ENCODE peak calls at places on chromosome 19, in seven cellular contexts. One of them, this sample, is unnamed.

GRCh38 chr19:41691268-41691970 is 3.3 kb upstream of the CEACAM7 start:
- DNase-seq in neural progenitor cell: no peak
- DNase-seq in effector memory CD4-positive, alpha-beta T cell: no peak
- DNase-seq in CD4-positive, alpha-beta memory T cell: no peak
- DNase-seq in tibial nerve: no peak
- DNase-seq in Caco-2: no peak
- DNase-seq in breast epithelium: no peak
- DNase-seq in this sample: peak; percentile 60

GRCh38 chr19:7831452-7831851 is 1.4 kb downstream of the EVI5L start:
- DNase-seq in neural progenitor cell: peak; percentile 79
- DNase-seq in effector memory CD4-positive, alpha-beta T cell: no peak
- DNase-seq in CD4-positive, alpha-beta memory T cell: no peak
- DNase-seq in tibial nerve: no peak
- DNase-seq in Caco-2: no peak
- DNase-seq in breast epithelium: no peak
- DNase-seq in this sample: peak; percentile 70

GRCh38 chr19:40702337-40703012 is 12.0 kb upstream of the NUMBL start:
- DNase-seq in neural progenitor cell: peak; percentile 70
- DNase-seq in effector memory CD4-positive, alpha-beta T cell: no peak
- DNase-seq in CD4-positive, alpha-beta memory T cell: no peak
- DNase-seq in tibial nerve: no peak
- DNase-seq in Caco-2: no peak
- DNase-seq in breast epithelium: no peak
- DNase-seq in this sample: peak; percentile 48

GRCh38 chr19:46932346-46932745 is 71.5 kb downstream of the ARHGAP35 start:
- DNase-seq in neural progenitor cell: no peak
- DNase-seq in effector memory CD4-positive, alpha-beta T cell: no peak
- DNase-seq in CD4-positive, alpha-beta memory T cell: no peak
- DNase-seq in tibial nerve: no peak
- DNase-seq in Caco-2: peak; percentile 17
- DNase-seq in breast epithelium: no peak
- DNase-seq in this sample: no peak

GRCh38 chr19:47428177-47428894 is 9.0 kb upstream of the MEIS3 start:
- DNase-seq in neural progenitor cell: peak; percentile 100
- DNase-seq in effector memory CD4-positive, alpha-beta T cell: peak; percentile 78
- DNase-seq in CD4-positive, alpha-beta memory T cell: peak; percentile 96
- DNase-seq in tibial nerve: peak; percentile 52
- DNase-seq in Caco-2: peak; percentile 98
- DNase-seq in breast epithelium: peak; percentile 93
- DNase-seq in this sample: peak; percentile 99

GRCh38 chr19:39696418-39696817 is 7.9 kb upstream of the LGALS14 start:
- DNase-seq in neural progenitor cell: no peak
- DNase-seq in effector memory CD4-positive, alpha-beta T cell: no peak
- DNase-seq in CD4-positive, alpha-beta memory T cell: no peak
- DNase-seq in tibial nerve: no peak
- DNase-seq in Caco-2: no peak
- DNase-seq in breast epithelium: no peak
- DNase-seq in this sample: no peak

GRCh38 chr19:13665125-13665903 is 99.0 kb upstream of the MRI1 start:
- DNase-seq in neural progenitor cell: no peak
- DNase-seq in effector memory CD4-positive, alpha-beta T cell: no peak
- DNase-seq in CD4-positive, alpha-beta memory T cell: no peak
- DNase-seq in tibial nerve: no peak
- DNase-seq in Caco-2: no peak
- DNase-seq in breast epithelium: no peak
- DNase-seq in this sample: no peak

GRCh38 chr19:23070353-23070781 is 46.5 kb upstream of the ZNF730 start:
- DNase-seq in neural progenitor cell: no peak
- DNase-seq in effector memory CD4-positive, alpha-beta T cell: no peak
- DNase-seq in CD4-positive, alpha-beta memory T cell: no peak
- DNase-seq in tibial nerve: no peak
- DNase-seq in Caco-2: no peak
- DNase-seq in breast epithelium: peak; percentile 28
- DNase-seq in this sample: peak; percentile 10

GRCh38 chr19:36060430-36060829 is 5.7 kb downstream of the WDR62 start:
- DNase-seq in neural progenitor cell: peak; percentile 43
- DNase-seq in effector memory CD4-positive, alpha-beta T cell: no peak
- DNase-seq in CD4-positive, alpha-beta memory T cell: no peak
- DNase-seq in tibial nerve: no peak
- DNase-seq in Caco-2: no peak
- DNase-seq in breast epithelium: no peak
- DNase-seq in this sample: no peak

GRCh38 chr19:7962644-7963268 is 19.3 kb upstream of the TIMM44 start:
- DNase-seq in neural progenitor cell: no peak
- DNase-seq in effector memory CD4-positive, alpha-beta T cell: no peak
- DNase-seq in CD4-positive, alpha-beta memory T cell: no peak
- DNase-seq in tibial nerve: no peak
- DNase-seq in Caco-2: no peak
- DNase-seq in breast epithelium: no peak
- DNase-seq in this sample: no peak

GRCh38 chr19:28966737-28967401 is 246.1 kb downstream of the UQCRFS1 start:
- DNase-seq in neural progenitor cell: peak; percentile 37
- DNase-seq in effector memory CD4-positive, alpha-beta T cell: no peak
- DNase-seq in CD4-positive, alpha-beta memory T cell: no peak
- DNase-seq in tibial nerve: no peak
- DNase-seq in Caco-2: no peak
- DNase-seq in breast epithelium: no peak
- DNase-seq in this sample: no peak

GRCh38 chr19:41771410-41771809 is 16.1 kb downstream of the CEACAM6 start:
- DNase-seq in neural progenitor cell: no peak
- DNase-seq in effector memory CD4-positive, alpha-beta T cell: no peak
- DNase-seq in CD4-positive, alpha-beta memory T cell: no peak
- DNase-seq in tibial nerve: no peak
- DNase-seq in Caco-2: no peak
- DNase-seq in breast epithelium: no peak
- DNase-seq in this sample: no peak

GRCh38 chr19:294819-295686 is 3.9 kb upstream of the PLPP2 start:
- DNase-seq in neural progenitor cell: peak; percentile 80
- DNase-seq in effector memory CD4-positive, alpha-beta T cell: no peak
- DNase-seq in CD4-positive, alpha-beta memory T cell: no peak
- DNase-seq in tibial nerve: no peak
- DNase-seq in Caco-2: no peak
- DNase-seq in breast epithelium: no peak
- DNase-seq in this sample: peak; percentile 47

GRCh38 chr19:3968556-3969434 is 2.1 kb downstream of the DAPK3 start:
- DNase-seq in neural progenitor cell: peak; percentile 96
- DNase-seq in effector memory CD4-positive, alpha-beta T cell: no peak
- DNase-seq in CD4-positive, alpha-beta memory T cell: no peak
- DNase-seq in tibial nerve: peak; percentile 79
- DNase-seq in Caco-2: peak; percentile 95
- DNase-seq in breast epithelium: peak; percentile 97
- DNase-seq in this sample: peak; percentile 90

GRCh38 chr19:34588846-34589245 is 88.1 kb downstream of the SCGB2B2 start:
- DNase-seq in neural progenitor cell: no peak
- DNase-seq in effector memory CD4-positive, alpha-beta T cell: no peak
- DNase-seq in CD4-positive, alpha-beta memory T cell: no peak
- DNase-seq in tibial nerve: no peak
- DNase-seq in Caco-2: no peak
- DNase-seq in breast epithelium: no peak
- DNase-seq in this sample: no peak

GRCh38 chr19:40633207-40633606 is 32.0 kb downstream of the LTBP4 start:
- DNase-seq in neural progenitor cell: no peak
- DNase-seq in effector memory CD4-positive, alpha-beta T cell: no peak
- DNase-seq in CD4-positive, alpha-beta memory T cell: no peak
- DNase-seq in tibial nerve: no peak
- DNase-seq in Caco-2: no peak
- DNase-seq in breast epithelium: no peak
- DNase-seq in this sample: no peak

GRCh38 chr19:12648088-12648487 is 18.5 kb downstream of the MAN2B1 start:
- DNase-seq in neural progenitor cell: no peak
- DNase-seq in effector memory CD4-positive, alpha-beta T cell: no peak
- DNase-seq in CD4-positive, alpha-beta memory T cell: no peak
- DNase-seq in tibial nerve: no peak
- DNase-seq in Caco-2: no peak
- DNase-seq in breast epithelium: no peak
- DNase-seq in this sample: no peak

GRCh38 chr19:3556978-3557460 is 367 bp downstream of the MFSD12 start:
- DNase-seq in neural progenitor cell: peak; percentile 67
- DNase-seq in effector memory CD4-positive, alpha-beta T cell: peak; percentile 60
- DNase-seq in CD4-positive, alpha-beta memory T cell: peak; percentile 85
- DNase-seq in tibial nerve: no peak
- DNase-seq in Caco-2: no peak
- DNase-seq in breast epithelium: no peak
- DNase-seq in this sample: peak; percentile 58

GRCh38 chr19:38263696-38264485 is 482 bp upstream of the SPINT2 start:
- DNase-seq in neural progenitor cell: no peak
- DNase-seq in effector memory CD4-positive, alpha-beta T cell: no peak
- DNase-seq in CD4-positive, alpha-beta memory T cell: peak; percentile 76
- DNase-seq in tibial nerve: no peak
- DNase-seq in Caco-2: peak; percentile 98
- DNase-seq in breast epithelium: peak; percentile 95
- DNase-seq in this sample: peak; percentile 85

GRCh38 chr19:54654447-54655321 is 8.1 kb upstream of the LILRB4 start:
- DNase-seq in neural progenitor cell: no peak
- DNase-seq in effector memory CD4-positive, alpha-beta T cell: no peak
- DNase-seq in CD4-positive, alpha-beta memory T cell: no peak
- DNase-seq in tibial nerve: no peak
- DNase-seq in Caco-2: no peak
- DNase-seq in breast epithelium: no peak
- DNase-seq in this sample: no peak

GRCh38 chr19:45716314-45717130 is 14.2 kb downstream of the FBXO46 start:
- DNase-seq in neural progenitor cell: peak; percentile 40
- DNase-seq in effector memory CD4-positive, alpha-beta T cell: no peak
- DNase-seq in CD4-positive, alpha-beta memory T cell: no peak
- DNase-seq in tibial nerve: no peak
- DNase-seq in Caco-2: peak; percentile 67
- DNase-seq in breast epithelium: peak; percentile 63
- DNase-seq in this sample: peak; percentile 39

GRCh38 chr19:12550951-12551832 is at the start of gene ZNF564:
- DNase-seq in neural progenitor cell: peak; percentile 98
- DNase-seq in effector memory CD4-positive, alpha-beta T cell: peak; percentile 89
- DNase-seq in CD4-positive, alpha-beta memory T cell: peak; percentile 98
- DNase-seq in tibial nerve: peak; percentile 91
- DNase-seq in Caco-2: peak; percentile 98
- DNase-seq in breast epithelium: peak; percentile 97
- DNase-seq in this sample: peak; percentile 97

GRCh38 chr19:53311044-53311443 is 22.5 kb upstream of the ZNF845 start:
- DNase-seq in neural progenitor cell: peak; percentile 48
- DNase-seq in effector memory CD4-positive, alpha-beta T cell: no peak
- DNase-seq in CD4-positive, alpha-beta memory T cell: no peak
- DNase-seq in tibial nerve: no peak
- DNase-seq in Caco-2: no peak
- DNase-seq in breast epithelium: no peak
- DNase-seq in this sample: no peak

GRCh38 chr19:53311897-53312296 is 21.7 kb upstream of the ZNF845 start:
- DNase-seq in neural progenitor cell: no peak
- DNase-seq in effector memory CD4-positive, alpha-beta T cell: no peak
- DNase-seq in CD4-positive, alpha-beta memory T cell: no peak
- DNase-seq in tibial nerve: no peak
- DNase-seq in Caco-2: no peak
- DNase-seq in breast epithelium: no peak
- DNase-seq in this sample: no peak

DNA sequence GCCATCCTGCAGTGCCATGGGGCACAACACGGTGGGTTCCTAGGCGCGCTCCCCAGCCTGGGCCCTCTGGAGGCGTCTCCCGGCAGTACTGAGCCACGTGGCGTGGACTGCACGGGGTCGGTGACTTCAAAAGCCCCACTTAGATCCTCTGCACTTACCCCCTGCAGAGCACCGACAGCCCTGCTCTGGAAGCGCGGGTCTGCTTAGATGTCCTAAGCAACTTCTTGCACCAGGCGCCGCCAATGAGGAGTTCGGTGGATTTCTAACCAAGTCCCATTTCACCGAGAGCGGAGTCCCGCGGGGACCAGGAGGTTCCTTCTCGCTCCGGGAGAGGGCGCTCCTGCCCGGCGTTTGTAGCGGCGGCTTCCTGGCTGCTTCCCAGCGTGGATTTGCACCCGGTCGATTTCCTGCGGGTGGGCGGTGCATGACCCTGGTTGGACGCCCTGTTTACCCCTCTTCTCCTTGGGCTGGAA is 25.2 kb upstream of the ZNF845 start:
- DNase-seq in neural progenitor cell: peak; percentile 67
- DNase-seq in effector memory CD4-positive, alpha-beta T cell: no peak
- DNase-seq in CD4-positive, alpha-beta memory T cell: no peak
- DNase-seq in tibial nerve: no peak
- DNase-seq in Caco-2: no peak
- DNase-seq in breast epithelium: no peak
- DNase-seq in this sample: no peak
- H3K4me1 ChIP-seq in neural progenitor cell: peaks cover 7% of the 10 kb centered on the region
- H3K4me1 ChIP-seq in effector memory CD4-positive, alpha-beta T cell: no peaks in the 10 kb centered on the region
- H3K4me1 ChIP-seq in CD4-positive, alpha-beta memory T cell: no peaks in the 10 kb centered on the region
- H3K4me1 ChIP-seq in tibial nerve: no peaks in the 10 kb centered on the region
- H3K4me1 ChIP-seq in Caco-2: no peaks in the 10 kb centered on the region
- H3K4me1 ChIP-seq in breast epithelium: no peaks in the 10 kb centered on the region
- H3K4me1 ChIP-seq in this sample: no peaks in the 10 kb centered on the region

GRCh38 chr19:18605546-18606280 is 886 bp downstream of the CRLF1 start:
- DNase-seq in neural progenitor cell: peak; percentile 47
- DNase-seq in effector memory CD4-positive, alpha-beta T cell: no peak
- DNase-seq in CD4-positive, alpha-beta memory T cell: no peak
- DNase-seq in tibial nerve: no peak
- DNase-seq in Caco-2: no peak
- DNase-seq in breast epithelium: no peak
- DNase-seq in this sample: no peak
- H3K4me3 ChIP-seq in neural progenitor cell: no peak overlapping the region
- H3K4me3 ChIP-seq in effector memory CD4-positive, alpha-beta T cell: no peak overlapping the region
- H3K4me3 ChIP-seq in CD4-positive, alpha-beta memory T cell: no peak overlapping the region
- H3K4me3 ChIP-seq in tibial nerve: peak overlapping the region; percentile 0
- H3K4me3 ChIP-seq in Caco-2: peak overlapping the region; percentile 8
- H3K4me3 ChIP-seq in breast epithelium: peak overlapping the region; percentile 47
- H3K4me3 ChIP-seq in this sample: peak overlapping the region; percentile 27

GRCh38 chr19:17860993-17861360 is 1.3 kb downstream of the RPL18A start:
- DNase-seq in neural progenitor cell: no peak
- DNase-seq in effector memory CD4-positive, alpha-beta T cell: no peak
- DNase-seq in CD4-positive, alpha-beta memory T cell: no peak
- DNase-seq in tibial nerve: no peak
- DNase-seq in Caco-2: no peak
- DNase-seq in breast epithelium: no peak
- DNase-seq in this sample: no peak

GRCh38 chr19:17861542-17862402 is 2.1 kb downstream of the RPL18A start:
- DNase-seq in neural progenitor cell: no peak
- DNase-seq in effector memory CD4-positive, alpha-beta T cell: no peak
- DNase-seq in CD4-positive, alpha-beta memory T cell: no peak
- DNase-seq in tibial nerve: no peak
- DNase-seq in Caco-2: no peak
- DNase-seq in breast epithelium: no peak
- DNase-seq in this sample: peak; percentile 38

GRCh38 chr19:17860331-17860992 is 752 bp downstream of the RPL18A start:
- DNase-seq in neural progenitor cell: no peak
- DNase-seq in effector memory CD4-positive, alpha-beta T cell: no peak
- DNase-seq in CD4-positive, alpha-beta memory T cell: no peak
- DNase-seq in tibial nerve: no peak
- DNase-seq in Caco-2: no peak
- DNase-seq in breast epithelium: no peak
- DNase-seq in this sample: no peak

GRCh38 chr19:17863520-17864182 is 3.9 kb downstream of the RPL18A start:
- DNase-seq in neural progenitor cell: no peak
- DNase-seq in effector memory CD4-positive, alpha-beta T cell: no peak
- DNase-seq in CD4-positive, alpha-beta memory T cell: no peak
- DNase-seq in tibial nerve: no peak
- DNase-seq in Caco-2: no peak
- DNase-seq in breast epithelium: no peak
- DNase-seq in this sample: no peak

GRCh38 chr19:17862711-17863519 is 3.2 kb downstream of the RPL18A start:
- DNase-seq in neural progenitor cell: no peak
- DNase-seq in effector memory CD4-positive, alpha-beta T cell: no peak
- DNase-seq in CD4-positive, alpha-beta memory T cell: no peak
- DNase-seq in tibial nerve: no peak
- DNase-seq in Caco-2: no peak
- DNase-seq in breast epithelium: no peak
- DNase-seq in this sample: peak; percentile 37
- H3K4me1 ChIP-seq in neural progenitor cell: peaks cover 7% of the 10 kb centered on the region
- H3K4me1 ChIP-seq in effector memory CD4-positive, alpha-beta T cell: peaks cover 12% of the 10 kb centered on the region
- H3K4me1 ChIP-seq in CD4-positive, alpha-beta memory T cell: peaks cover 29% of the 10 kb centered on the region
- H3K4me1 ChIP-seq in tibial nerve: no peaks in the 10 kb centered on the region
- H3K4me1 ChIP-seq in Caco-2: peaks cover 18% of the 10 kb centered on the region
- H3K4me1 ChIP-seq in breast epithelium: peaks cover 10% of the 10 kb centered on the region
- H3K4me1 ChIP-seq in this sample: peaks cover 13% of the 10 kb centered on the region

GRCh38 chr19:20611866-20612265 is 46.3 kb upstream of the ZNF737 start:
- DNase-seq in neural progenitor cell: no peak
- DNase-seq in effector memory CD4-positive, alpha-beta T cell: no peak
- DNase-seq in CD4-positive, alpha-beta memory T cell: no peak
- DNase-seq in tibial nerve: no peak
- DNase-seq in Caco-2: no peak
- DNase-seq in breast epithelium: no peak
- DNase-seq in this sample: no peak
- H3K4me3 ChIP-seq in neural progenitor cell: no peak overlapping the region
- H3K4me3 ChIP-seq in effector memory CD4-positive, alpha-beta T cell: no peak overlapping the region
- H3K4me3 ChIP-seq in CD4-positive, alpha-beta memory T cell: no peak overlapping the region
- H3K4me3 ChIP-seq in tibial nerve: no peak overlapping the region
- H3K4me3 ChIP-seq in Caco-2: no peak overlapping the region
- H3K4me3 ChIP-seq in breast epithelium: peak overlapping the region; percentile 43
- H3K4me3 ChIP-seq in this sample: no peak overlapping the region

This sample was measured in HAP-1.